ENCODE peak calls at places on chromosomes 16 and 17, in ten cellular contexts. W is NB4; J is mucosa of descending colon; H is RCC 7860; K is neural crest cell; Z is heart right ventricle; B is renal cortical epithelial cell; F is AG08396; E is activated CD8-positive, alpha-beta memory T cell treated with anti-CD3 and anti-CD28 coated beads for 48 hours; G is activated gamma-delta T cell. M is an unnamed sample.
A peak's percentile ranks its signal among the peaks of the same experiment; 100 is the strongest.

GRCh38 chr16:71746442-71747046 is 22.0 kb upstream of the PHLPP2 start:
- DNase-seq in W (peak; percentile 61), J (no peak), H (no peak), K (no peak), Z (no peak), B (peak; percentile 44), F (peak; percentile 41), E (no peak), G (no peak), M (no peak)

GRCh38 chr17:60173304-60173807 is 23.6 kb downstream of the CA4 start:
- DNase-seq in W (peak; percentile 74), J (no peak), H (no peak), K (no peak), Z (no peak), B (peak; percentile 87), F (no peak), E (no peak), G (no peak), M (no peak)

GRCh38 chr17:4938670-4939553 is 934 bp downstream of the SLC25A11 start:
- DNase-seq in W (no peak), J (no peak), H (no peak), K (no peak), Z (no peak), B (no peak), F (no peak), E (no peak), G (no peak), M (no peak)

GRCh38 chr17:81396278-81396721 is 1.0 kb downstream of the BAHCC1 start:
- DNase-seq in W (no peak), J (peak; percentile 71), H (no peak), K (no peak), Z (no peak), B (no peak), F (no peak), E (no peak), G (no peak), M (no peak)

GRCh38 chr16:4272114-4272954 is 489 bp downstream of the TFAP4 start:
- DNase-seq in W (peak; percentile 79), J (no peak), H (no peak), K (peak; percentile 36), Z (peak; percentile 66), B (no peak), F (peak; percentile 65), E (no peak), G (no peak), M (peak; percentile 49)

GRCh38 chr17:20087538-20088250 is 78.5 kb downstream of the SPECC1 start:
- DNase-seq in W (no peak), J (no peak), H (no peak), K (no peak), Z (no peak), B (no peak), F (no peak), E (no peak), G (no peak), M (no peak)

GRCh38 chr17:9982159-9982558 is 77.1 kb upstream of the RCVRN start:
- DNase-seq in W (peak; percentile 55), J (no peak), H (no peak), K (no peak), Z (no peak), B (no peak), F (no peak), E (no peak), G (no peak), M (peak; percentile 12)

GRCh38 chr17:16261049-16261448 is 44.0 kb downstream of the PIGL start:
- DNase-seq in W (no peak), J (no peak), H (no peak), K (no peak), Z (no peak), B (no peak), F (no peak), E (no peak), G (no peak), M (no peak)

GRCh38 chr16:53061701-53062159 is 6.9 kb downstream of the CHD9 start:
- DNase-seq in W (peak; percentile 62), J (peak; percentile 78), H (no peak), K (no peak), Z (no peak), B (no peak), F (no peak), E (no peak), G (no peak), M (no peak)

GRCh38 chr16:28237754-28238357 is 26.1 kb upstream of the XPO6 start:
- DNase-seq in W (peak; percentile 52), J (no peak), H (no peak), K (no peak), Z (no peak), B (no peak), F (no peak), E (no peak), G (no peak), M (no peak)

GRCh38 chr17:67718325-67718941 is 697 bp downstream of the NOL11 start:
- DNase-seq in W (peak; percentile 59), J (no peak), H (peak; percentile 46), K (no peak), Z (no peak), B (peak; percentile 42), F (peak; percentile 38), E (peak; percentile 10), G (no peak), M (peak; percentile 44)

GRCh38 chr17:42937712-42938596 is 26.3 kb downstream of the AARSD1 start:
- DNase-seq in W (peak; percentile 59), J (peak; percentile 32), H (peak; percentile 54), K (peak; percentile 26), Z (peak; percentile 23), B (peak; percentile 49), F (peak; percentile 63), E (peak; percentile 1), G (no peak), M (peak; percentile 44)

M was measured in H54.